ENCODE peak calls at places on chromosome 12, in six cellular contexts. One of them, this sample, is unnamed.

GRCh38 chr12:39227218-39227617 is 215.7 kb downstream of the KIF21A start:
- DNase-seq in B cell: no peak
- DNase-seq in stimulated activated CD4-positive, alpha-beta T cell treated with anti-CD3 and anti-CD28 coated beads, Interleukin-1b, Interleukin-23, amount 100 ng/mL, for 24 hours: no peak
- DNase-seq in C1 segment of cervical spinal cord: no peak
- DNase-seq in NCI-H1105: no peak
- DNase-seq in CD4-positive, alpha-beta T cell: no peak
- DNase-seq in this sample: no peak

GRCh38 chr12:12899530-12900380 is 8.4 kb downstream of the GPRC5A start:
- DNase-seq in C1 segment of cervical spinal cord: no peak
- DNase-seq in stimulated activated CD4-positive, alpha-beta T cell treated with anti-CD3 and anti-CD28 coated beads, Interleukin-1b, Interleukin-23, amount 100 ng/mL, for 24 hours: peak
- DNase-seq in B cell: no peak
- DNase-seq in NCI-H1105: no peak
- DNase-seq in CD4-positive, alpha-beta T cell: no peak
- DNase-seq in this sample: no peak

GRCh38 chr12:114213055-114213561 is 192.8 kb downstream of the TBX5 start:
- DNase-seq in B cell: no peak
- DNase-seq in stimulated activated CD4-positive, alpha-beta T cell treated with anti-CD3 and anti-CD28 coated beads, Interleukin-1b, Interleukin-23, amount 100 ng/mL, for 24 hours: no peak
- DNase-seq in NCI-H1105: no peak
- DNase-seq in C1 segment of cervical spinal cord: no peak
- DNase-seq in CD4-positive, alpha-beta T cell: no peak
- DNase-seq in this sample: no peak

GRCh38 chr12:111728795-111729194 is 37.9 kb upstream of the ALDH2 start:
- DNase-seq in stimulated activated CD4-positive, alpha-beta T cell treated with anti-CD3 and anti-CD28 coated beads, Interleukin-1b, Interleukin-23, amount 100 ng/mL, for 24 hours: no peak
- DNase-seq in C1 segment of cervical spinal cord: no peak
- DNase-seq in CD4-positive, alpha-beta T cell: no peak
- DNase-seq in B cell: no peak
- DNase-seq in NCI-H1105: no peak
- DNase-seq in this sample: no peak

GRCh38 chr12:21656931-21657335 is 709 bp downstream of the LDHB start:
- DNase-seq in B cell: no peak
- DNase-seq in CD4-positive, alpha-beta T cell: peak
- DNase-seq in stimulated activated CD4-positive, alpha-beta T cell treated with anti-CD3 and anti-CD28 coated beads, Interleukin-1b, Interleukin-23, amount 100 ng/mL, for 24 hours: peak
- DNase-seq in C1 segment of cervical spinal cord: peak
- DNase-seq in NCI-H1105: no peak
- DNase-seq in this sample: no peak

GRCh38 chr12:65892905-65893304 is 68.6 kb downstream of the HMGA2 start:
- DNase-seq in NCI-H1105: no peak
- DNase-seq in stimulated activated CD4-positive, alpha-beta T cell treated with anti-CD3 and anti-CD28 coated beads, Interleukin-1b, Interleukin-23, amount 100 ng/mL, for 24 hours: no peak
- DNase-seq in B cell: no peak
- DNase-seq in CD4-positive, alpha-beta T cell: no peak
- DNase-seq in C1 segment of cervical spinal cord: no peak
- DNase-seq in this sample: no peak

GRCh38 chr12:97940105-97940504 is 477.5 kb downstream of the RMST start:
- DNase-seq in NCI-H1105: no peak
- DNase-seq in CD4-positive, alpha-beta T cell: no peak
- DNase-seq in B cell: no peak
- DNase-seq in C1 segment of cervical spinal cord: no peak
- DNase-seq in stimulated activated CD4-positive, alpha-beta T cell treated with anti-CD3 and anti-CD28 coated beads, Interleukin-1b, Interleukin-23, amount 100 ng/mL, for 24 hours: no peak
- DNase-seq in this sample: no peak

GRCh38 chr12:47409310-47409709 is 296.5 kb downstream of the RPAP3 start:
- DNase-seq in B cell: no peak
- DNase-seq in NCI-H1105: no peak
- DNase-seq in stimulated activated CD4-positive, alpha-beta T cell treated with anti-CD3 and anti-CD28 coated beads, Interleukin-1b, Interleukin-23, amount 100 ng/mL, for 24 hours: no peak
- DNase-seq in CD4-positive, alpha-beta T cell: no peak
- DNase-seq in C1 segment of cervical spinal cord: no peak
- DNase-seq in this sample: no peak

GRCh38 chr12:59820594-59821011 is 224.8 kb downstream of the SLC16A7 start:
- DNase-seq in NCI-H1105: no peak
- DNase-seq in C1 segment of cervical spinal cord: no peak
- DNase-seq in stimulated activated CD4-positive, alpha-beta T cell treated with anti-CD3 and anti-CD28 coated beads, Interleukin-1b, Interleukin-23, amount 100 ng/mL, for 24 hours: no peak
- DNase-seq in B cell: no peak
- DNase-seq in CD4-positive, alpha-beta T cell: no peak
- DNase-seq in this sample: no peak

GRCh38 chr12:68865399-68866154 is 57.6 kb downstream of the MDM2 start:
- DNase-seq in CD4-positive, alpha-beta T cell: no peak
- DNase-seq in NCI-H1105: no peak
- DNase-seq in C1 segment of cervical spinal cord: no peak
- DNase-seq in stimulated activated CD4-positive, alpha-beta T cell treated with anti-CD3 and anti-CD28 coated beads, Interleukin-1b, Interleukin-23, amount 100 ng/mL, for 24 hours: no peak
- DNase-seq in B cell: no peak
- DNase-seq in this sample: no peak

GRCh38 chr12:108745641-108746040 is 14.3 kb upstream of the CORO1C start:
- DNase-seq in B cell: no peak
- DNase-seq in C1 segment of cervical spinal cord: no peak
- DNase-seq in stimulated activated CD4-positive, alpha-beta T cell treated with anti-CD3 and anti-CD28 coated beads, Interleukin-1b, Interleukin-23, amount 100 ng/mL, for 24 hours: no peak
- DNase-seq in CD4-positive, alpha-beta T cell: no peak
- DNase-seq in NCI-H1105: no peak
- DNase-seq in this sample: no peak

GRCh38 chr12:807041-807717 is 54.8 kb downstream of the WNK1 start:
- DNase-seq in NCI-H1105: no peak
- DNase-seq in B cell: no peak
- DNase-seq in C1 segment of cervical spinal cord: no peak
- DNase-seq in stimulated activated CD4-positive, alpha-beta T cell treated with anti-CD3 and anti-CD28 coated beads, Interleukin-1b, Interleukin-23, amount 100 ng/mL, for 24 hours: no peak
- DNase-seq in CD4-positive, alpha-beta T cell: no peak
- DNase-seq in this sample: no peak

GRCh38 chr12:49198431-49199155 is 9.7 kb upstream of the TUBA1A start:
- DNase-seq in C1 segment of cervical spinal cord: peak
- DNase-seq in NCI-H1105: peak
- DNase-seq in CD4-positive, alpha-beta T cell: no peak
- DNase-seq in B cell: no peak
- DNase-seq in stimulated activated CD4-positive, alpha-beta T cell treated with anti-CD3 and anti-CD28 coated beads, Interleukin-1b, Interleukin-23, amount 100 ng/mL, for 24 hours: no peak
- DNase-seq in this sample: no peak

GRCh38 chr12:45407967-45408743 is 192.3 kb downstream of the ANO6 start:
- DNase-seq in stimulated activated CD4-positive, alpha-beta T cell treated with anti-CD3 and anti-CD28 coated beads, Interleukin-1b, Interleukin-23, amount 100 ng/mL, for 24 hours: no peak
- DNase-seq in NCI-H1105: no peak
- DNase-seq in B cell: no peak
- DNase-seq in CD4-positive, alpha-beta T cell: no peak
- DNase-seq in C1 segment of cervical spinal cord: no peak
- DNase-seq in this sample: no peak

GRCh38 chr12:3692616-3693365 is 60.1 kb downstream of the CRACR2A start:
- DNase-seq in C1 segment of cervical spinal cord: no peak
- DNase-seq in stimulated activated CD4-positive, alpha-beta T cell treated with anti-CD3 and anti-CD28 coated beads, Interleukin-1b, Interleukin-23, amount 100 ng/mL, for 24 hours: no peak
- DNase-seq in CD4-positive, alpha-beta T cell: no peak
- DNase-seq in NCI-H1105: no peak
- DNase-seq in B cell: no peak
- DNase-seq in this sample: no peak